ENCODE peak calls at places on chromosomes 5 and 9, in ten cellular contexts. N is activated naive CD8-positive, alpha-beta T cell treated with anti-CD3 and anti-CD28 coated beads, Interleukin-2, amount 10 ng/mL, durations not matched to agents 7 days and 5 days; S is astrocyte of the cerebellum; I is activated CD4-positive, alpha-beta T cell treated with anti-CD3 and anti-CD28 coated beads for 36 hours; D is activated CD8-positive, alpha-beta memory T cell treated with anti-CD3 and anti-CD28 coated beads, Interleukin-2, amount 50 U/mL, for 4 hours; X is hippocampal formation; T is K562; J is stimulated activated CD8-positive, alpha-beta memory T cell treated with anti-CD3 and anti-CD28 coated beads, Interleukin-7, amount 100 ng/mL, for 24 hours; C is B cell; M is T1000. F is an unnamed sample.

GRCh38 chr9:132293145-132293721 is 61.6 kb downstream of the SETX start:
- DNase-seq in N (no peak), S (no peak), I (no peak), D (no peak), X (no peak), T (no peak), J (no peak), C (no peak), M (no peak), F (no peak)

GRCh38 chr5:66306105-66306843 is 162.2 kb downstream of the SREK1 start:
- DNase-seq in N (no peak), S (peak), I (peak), D (no peak), X (peak), T (peak), J (no peak), C (no peak), M (peak), F (peak)

GRCh38 chr9:108271646-108272349 is 584.0 kb downstream of the ACTL7B start:
- DNase-seq in N (no peak), S (peak), I (no peak), D (no peak), X (no peak), T (no peak), J (no peak), C (no peak), M (peak), F (no peak)

GRCh38 chr9:82334286-82334685 is 345.7 kb downstream of the SPATA31D1 start:
- DNase-seq in N (no peak), S (no peak), I (no peak), D (no peak), X (no peak), T (no peak), J (no peak), C (no peak), M (no peak), F (no peak)

GRCh38 chr5:139982157-139982974 is 60.7 kb downstream of the NRG2 start:
- DNase-seq in N (no peak), S (no peak), I (no peak), D (no peak), X (no peak), T (peak), J (no peak), C (no peak), M (no peak), F (no peak)

GRCh38 chr9:110578575-110578895 is 1.0 kb downstream of the SVEP1 start:
- DNase-seq in N (no peak), S (no peak), I (no peak), D (no peak), X (no peak), T (no peak), J (no peak), C (no peak), M (no peak), F (no peak)

GRCh38 chr5:2999926-3000325 is 248.4 kb upstream of the IRX2 start:
- DNase-seq in N (no peak), S (no peak), I (no peak), D (no peak), X (no peak), T (no peak), J (no peak), C (no peak), M (no peak), F (no peak)

GRCh38 chr5:135156337-135156714 is 122.3 kb upstream of the PITX1 start:
- DNase-seq in N (no peak), S (no peak), I (no peak), D (no peak), X (no peak), T (no peak), J (no peak), C (no peak), M (no peak), F (no peak)

GRCh38 chr5:39478851-39479250 is 54.1 kb upstream of the DAB2 start:
- DNase-seq in N (no peak), S (no peak), I (no peak), D (no peak), X (no peak), T (no peak), J (no peak), C (no peak), M (no peak), F (no peak)

GRCh38 chr9:114382951-114383865 is 4.6 kb downstream of the AKNA start:
- DNase-seq in N (peak), S (no peak), I (peak), D (peak), X (no peak), T (no peak), J (peak), C (peak), M (no peak), F (no peak)

GRCh38 chr9:84177397-84177796 is 163.2 kb downstream of the SLC28A3 start:
- DNase-seq in N (no peak), S (no peak), I (no peak), D (no peak), X (no peak), T (no peak), J (no peak), C (no peak), M (no peak), F (no peak)

GRCh38 chr9:86637515-86637914 is 283.3 kb upstream of the TUT7 start:
- DNase-seq in N (peak), S (peak), I (peak), D (no peak), X (no peak), T (peak), J (no peak), C (no peak), M (no peak), F (no peak)

GRCh38 chr5:154162475-154163217 is 27.9 kb upstream of the GALNT10 start:
- DNase-seq in N (no peak), S (no peak), I (no peak), D (no peak), X (no peak), T (no peak), J (no peak), C (no peak), M (no peak), F (no peak)

GRCh38 chr9:109463924-109464625 is 34.0 kb downstream of the PTPN3 start:
- DNase-seq in N (no peak), S (no peak), I (peak), D (no peak), X (no peak), T (no peak), J (no peak), C (no peak), M (no peak), F (no peak)

GRCh38 chr9:92608221-92609141 is 61.5 kb downstream of the IPPK start:
- DNase-seq in N (no peak), S (no peak), I (no peak), D (no peak), X (no peak), T (no peak), J (no peak), C (no peak), M (no peak), F (no peak)

GRCh38 chr9:68608763-68609162 is 68.1 kb upstream of the TMEM252 start:
- DNase-seq in N (no peak), S (no peak), I (no peak), D (no peak), X (no peak), T (no peak), J (no peak), C (no peak), M (no peak), F (no peak)

GRCh38 chr9:131650254-131650653 is 89.6 kb downstream of the RAPGEF1 start:
- DNase-seq in N (no peak), S (no peak), I (no peak), D (no peak), X (no peak), T (no peak), J (no peak), C (peak), M (peak), F (no peak)

GRCh38 chr9:136096505-136097001 is 1.5 kb upstream of the NACC2 start:
- DNase-seq in N (no peak), S (no peak), I (no peak), D (no peak), X (no peak), T (peak), J (no peak), C (no peak), M (no peak), F (no peak)

GRCh38 chr5:84376346-84376745 is 8.3 kb downstream of the EDIL3 start:
- DNase-seq in N (no peak), S (no peak), I (no peak), D (no peak), X (no peak), T (no peak), J (no peak), C (no peak), M (no peak), F (no peak)

GRCh38 chr5:39218482-39219381 is 631 bp downstream of the FYB1 start:
- DNase-seq in N (no peak), S (no peak), I (no peak), D (no peak), X (peak), T (no peak), J (no peak), C (no peak), M (no peak), F (no peak)

GRCh38 chr9:134591082-134591571 is 50.5 kb upstream of the COL5A1 start:
- DNase-seq in N (no peak), S (no peak), I (no peak), D (no peak), X (no peak), T (no peak), J (no peak), C (no peak), M (no peak), F (no peak)

F was measured in frontal cortex.